ENCODE peak calls at places on chromosomes 7 and 10, in five cellular contexts. Q is OCI-LY7, V is neural progenitor cell, P is BE2C, O is astrocyte of the spinal cord. L is an unnamed sample.

GRCh38 chr10:33509231-33509871 is 174.9 kb upstream of the NRP1 start:
- DNase-seq in O (peak; percentile 92), Q (no peak), P (peak; percentile 62), V (no peak), L (peak; percentile 34)

GRCh38 chr7:4748267-4748666 is 27.2 kb upstream of the AP5Z1 start:
- DNase-seq in V (no peak), Q (no peak), O (no peak), P (no peak), L (no peak)

GRCh38 chr10:7274293-7274692 is 136.5 kb downstream of the SFMBT2 start:
- DNase-seq in P (no peak), V (no peak), O (no peak), Q (no peak), L (no peak)

GRCh38 chr10:42941245-42941644 is 135.6 kb upstream of the RET start:
- DNase-seq in Q (no peak), O (no peak), V (no peak), P (peak; percentile 86), L (peak; percentile 6)

GRCh38 chr7:15836041-15836440 is 149.6 kb upstream of the MEOX2 start:
- DNase-seq in V (no peak), Q (no peak), P (no peak), O (peak; percentile 43), L (no peak)

GRCh38 chr7:34165466-34165865 is 260.1 kb downstream of the BMPER start:
- DNase-seq in P (no peak), O (no peak), Q (no peak), V (no peak), L (no peak)

GRCh38 chr7:27605689-27606269 is 56.9 kb downstream of the HIBADH start:
- DNase-seq in Q (peak; percentile 28), P (no peak), O (peak; percentile 60), V (peak; percentile 18), L (no peak)

GRCh38 chr10:30018512-30018911 is 40.9 kb downstream of the JCAD start:
- DNase-seq in P (no peak), V (no peak), Q (no peak), O (no peak), L (no peak)

GRCh38 chr10:133335238-133336122 is 1.2 kb downstream of the CALY start:
- DNase-seq in Q (no peak), V (peak; percentile 84), P (no peak), O (peak; percentile 55), L (peak; percentile 67)

GRCh38 chr10:118966131-118967125 is 63.1 kb upstream of the NANOS1 start:
- DNase-seq in Q (no peak), P (no peak), V (no peak), O (no peak), L (no peak)

GRCh38 chr10:86609920-86610319 is 44.4 kb upstream of the OPN4 start:
- DNase-seq in Q (no peak), V (no peak), P (no peak), O (no peak), L (no peak)

GRCh38 chr7:27181176-27181520 is 3.9 kb downstream of the HOXA11 start:
- DNase-seq in O (no peak), Q (no peak), P (no peak), V (no peak), L (no peak)

GRCh38 chr10:101938316-101939272 is 95.0 kb upstream of the KCNIP2 start:
- DNase-seq in O (peak; percentile 85), Q (peak; percentile 21), P (no peak), V (no peak), L (no peak)

GRCh38 chr10:6195891-6196290 is 6.8 kb upstream of the PFKFB3 start:
- DNase-seq in P (no peak), O (peak; percentile 42), Q (no peak), V (no peak), L (no peak)

GRCh38 chr10:13617146-13617545 is 30.4 kb downstream of the PRPF18 start:
- DNase-seq in V (no peak), Q (no peak), P (no peak), O (peak; percentile 25), L (no peak)

GRCh38 chr10:13613519-13613918 is 26.8 kb downstream of the PRPF18 start:
- DNase-seq in O (peak; percentile 63), Q (no peak), P (no peak), V (peak; percentile 68), L (no peak)

GRCh38 chr10:13614530-13615332 is 28.0 kb downstream of the PRPF18 start:
- DNase-seq in Q (no peak), O (peak; percentile 63), P (peak; percentile 11), V (peak; percentile 32), L (no peak)

GRCh38 chr10:13615650-13616049 is 28.9 kb downstream of the PRPF18 start:
- DNase-seq in V (peak; percentile 48), Q (no peak), O (peak; percentile 53), P (no peak), L (no peak)

GRCh38 chr10:13612654-13613373 is 26.0 kb downstream of the PRPF18 start:
- DNase-seq in Q (no peak), V (no peak), P (no peak), O (no peak), L (no peak)
- TF ChIP-seq CTCF in Q (no peak), V (no peak), P (no peak), O (peak; percentile 3), L (no peak)

DNA sequence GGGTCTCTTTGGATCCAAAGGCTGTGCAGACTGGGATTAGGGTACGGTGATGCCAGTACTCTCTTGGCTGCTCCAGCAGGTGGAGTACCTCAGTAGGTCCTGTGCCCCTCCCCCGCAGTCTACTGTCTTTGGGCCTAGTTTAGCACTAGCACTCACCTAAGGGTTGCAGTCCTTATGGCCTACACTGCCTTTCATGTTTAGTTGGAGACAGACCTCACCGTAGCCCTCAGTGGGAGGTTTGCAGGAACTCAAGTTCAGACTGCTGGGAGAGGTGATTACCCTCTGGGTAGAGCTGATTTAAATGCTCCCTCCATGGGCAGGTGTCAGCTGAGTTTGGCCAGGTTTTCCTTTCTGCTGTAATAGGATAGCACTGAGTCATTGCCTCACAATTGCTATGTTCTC is 210.8 kb upstream of the TMEM196 start:
- DNase-seq in Q (peak; percentile 16), V (peak; percentile 46), O (no peak), P (peak; percentile 33), L (no peak)
- TF ChIP-seq CTCF in Q (peak; percentile 34), V (peak; percentile 22), O (no peak), P (peak; percentile 21), L (no peak)

GRCh38 chr10:128567561-128567960 is 441.3 kb upstream of the MKI67 start:
- DNase-seq in P (no peak), O (no peak), Q (no peak), V (no peak), L (no peak)
- TF ChIP-seq CTCF in P (no peak), O (no peak), Q (no peak), V (peak; percentile 40), L (no peak)

GRCh38 chr10:117133273-117134083 is 4.6 kb downstream of the VAX1 start:
- DNase-seq in V (peak; percentile 58), P (no peak), Q (no peak), O (no peak), L (no peak)
- TF ChIP-seq CTCF in V (no peak), P (no peak), Q (no peak), O (no peak), L (no peak)

GRCh38 chr10:57593983-57594573 is 673.6 kb downstream of the IPMK start:
- DNase-seq in P (no peak), V (no peak), Q (peak; percentile 1), O (no peak), L (no peak)
- TF ChIP-seq CTCF in P (no peak), V (peak; percentile 35), Q (peak; percentile 62), O (no peak), L (no peak)

GRCh38 chr7:6718124-6718523 is 11.4 kb upstream of the ZNF12 start:
- DNase-seq in Q (no peak), P (no peak), V (peak; percentile 6), O (no peak), L (no peak)
- TF ChIP-seq CTCF in Q (no peak), P (peak; percentile 18), V (peak; percentile 42), O (no peak), L (peak; percentile 41)

GRCh38 chr10:46542567-46543323 is 13.7 kb downstream of the GPRIN2 start:
- DNase-seq in P (peak; percentile 4), Q (no peak), O (no peak), V (no peak), L (no peak)

GRCh38 chr10:46541735-46542566 is 14.5 kb downstream of the GPRIN2 start:
- DNase-seq in V (no peak), Q (no peak), O (no peak), P (peak; percentile 4), L (no peak)

GRCh38 chr10:46539596-46540411 is 16.7 kb downstream of the GPRIN2 start:
- DNase-seq in P (no peak), Q (no peak), V (no peak), O (peak; percentile 83), L (no peak)

GRCh38 chr10:46540412-46541016 is 15.9 kb downstream of the GPRIN2 start:
- DNase-seq in O (no peak), V (no peak), Q (no peak), P (no peak), L (no peak)

GRCh38 chr10:46541017-46541661 is 15.3 kb downstream of the GPRIN2 start:
- DNase-seq in P (peak; percentile 81), V (peak; percentile 90), O (no peak), Q (no peak), L (no peak)
- TF ChIP-seq CTCF in P (peak; percentile 54), V (peak; percentile 77), O (peak; percentile 25), Q (no peak), L (no peak)

DNA sequence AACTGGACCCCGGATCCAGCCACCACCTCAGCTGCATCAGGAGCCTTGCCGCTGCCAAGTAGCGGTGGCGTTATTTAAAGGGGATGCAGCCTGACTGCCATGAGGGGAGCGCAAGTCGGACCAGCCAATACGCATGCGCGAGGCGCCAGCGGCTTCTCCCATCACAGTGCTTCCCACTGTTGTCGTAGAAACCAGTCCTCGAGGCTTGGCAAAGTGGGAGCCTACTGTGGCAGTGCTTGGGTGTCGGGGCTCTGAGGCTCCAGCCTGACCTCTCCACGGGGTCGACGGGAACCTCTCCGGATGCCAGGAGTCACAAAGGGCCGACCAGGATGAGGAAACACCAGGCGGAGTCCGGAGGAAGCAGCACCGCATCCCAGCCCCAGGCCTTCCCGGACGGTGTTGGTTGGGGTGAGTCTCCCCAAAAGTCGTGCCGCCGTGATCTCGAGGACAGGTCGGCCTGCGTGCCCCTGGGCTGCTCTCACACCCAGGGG is 369.6 kb downstream of the ZNF716 start:
- DNase-seq in O (no peak), Q (no peak), P (no peak), V (no peak), L (no peak)
- TF ChIP-seq CTCF in O (no peak), Q (no peak), P (no peak), V (no peak), L (no peak)

GRCh38 chr10:21523007-21523406 is 2.5 kb downstream of the SKIDA1 start:
- DNase-seq in O (peak; percentile 20), P (no peak), V (peak; percentile 68), Q (no peak), L (no peak)
- TF ChIP-seq CTCF in O (no peak), P (peak; percentile 5), V (peak; percentile 17), Q (no peak), L (no peak)